ENCODE peak calls at places on chromosomes 12 and 14, in four cellular contexts. J, P, Q and F are unnamed samples. For H3K27me3 and H3K36me3, the result is how much of the 10 kb centered on the place peaks cover.

GRCh38 chr12:99824900-99825562 is 159.7 kb downstream of the ANKS1B start:
- DNase-seq in J (no peak), Q (no peak), P (no peak), F (no peak)

GRCh38 chr12:131279281-131279921 is 325.7 kb downstream of the ADGRD1 start:
- DNase-seq in P (peak), J (no peak), Q (no peak), F (no peak)

GRCh38 chr12:112430929-112431328 is 12.2 kb downstream of the PTPN11 start:
- DNase-seq in Q (no peak), J (no peak), P (no peak), F (no peak)

GRCh38 chr14:60684203-60684602 is 34.9 kb upstream of the SIX1 start:
- DNase-seq in Q (no peak), P (no peak), J (no peak), F (no peak)

GRCh38 chr12:14284189-14284722 is 81.2 kb upstream of the ATF7IP start:
- DNase-seq in P (no peak), J (no peak), Q (no peak), F (peak)

GRCh38 chr14:75885829-75886228 is 96.0 kb downstream of the TGFB3 start:
- DNase-seq in Q (peak), J (no peak), P (peak), F (no peak)

GRCh38 chr14:63454863-63455622 is 88.1 kb downstream of the PPP2R5E start:
- DNase-seq in J (no peak), Q (peak), P (no peak), F (no peak)

GRCh38 chr12:127284870-127285431 is 982.0 kb upstream of the TMEM132C start:
- DNase-seq in Q (peak), J (no peak), P (peak), F (no peak)

GRCh38 chr12:24496755-24497154 is 452.1 kb downstream of the BCAT1 start:
- DNase-seq in P (no peak), J (no peak), Q (peak), F (no peak)

GRCh38 chr14:88933203-88933602 is 108.8 kb downstream of the TTC8 start:
- DNase-seq in P (no peak), Q (no peak), J (no peak), F (no peak)

GRCh38 chr12:110641512-110641911 is 27.6 kb downstream of the TCTN1 start:
- DNase-seq in P (no peak), Q (peak), J (no peak), F (peak)

GRCh38 chr14:69002069-69002468 is 23.0 kb upstream of the ACTN1 start:
- DNase-seq in P (no peak), Q (no peak), J (no peak), F (peak)

GRCh38 chr14:94750371-94750770 is 19.5 kb downstream of the GSC start:
- DNase-seq in Q (no peak), J (no peak), P (no peak), F (no peak)

GRCh38 chr14:68772761-68773381 is 20.0 kb downstream of the ZFP36L1 start:
- DNase-seq in P (peak), J (no peak), Q (no peak), F (no peak)

GRCh38 chr14:67941456-67942018 is 122.0 kb downstream of the RAD51B start:
- DNase-seq in P (no peak), J (no peak), Q (peak), F (no peak)

GRCh38 chr12:132581348-132582057 is 28.9 kb downstream of the LRCOL1 start:
- DNase-seq in J (no peak), P (no peak), Q (no peak), F (no peak)

GRCh38 chr14:88729159-88729558 is 63.6 kb downstream of the EML5 start:
- DNase-seq in J (no peak), Q (no peak), P (no peak), F (no peak)

GRCh38 chr14:96578619-96579018 is 76.4 kb downstream of the PAPOLA start:
- DNase-seq in J (no peak), Q (no peak), P (no peak), F (no peak)

GRCh38 chr14:50006141-50006540 is 110.2 kb downstream of the VCPKMT start:
- DNase-seq in Q (no peak), P (no peak), J (no peak), F (no peak)

GRCh38 chr12:47812797-47813490 is 6.8 kb downstream of the HDAC7 start:
- DNase-seq in J (peak), Q (peak), P (peak), F (peak)

GRCh38 chr12:79454338-79454777 is 236.4 kb downstream of the PAWR start:
- DNase-seq in P (no peak), Q (peak), J (no peak), F (no peak)

GRCh38 chr12:110577717-110578521 is 5.2 kb downstream of the PPTC7 start:
- DNase-seq in P (no peak), J (peak), Q (peak), F (no peak)

GRCh38 chr14:71711619-71712018 is 220.6 kb upstream of the RGS6 start:
- DNase-seq in P (no peak), J (no peak), Q (peak), F (no peak)

GRCh38 chr12:24970177-24970576 is 21.3 kb upstream of the BCAT1 start:
- DNase-seq in Q (no peak), P (no peak), J (no peak), F (no peak)

GRCh38 chr14:69093551-69094421 is 59.1 kb downstream of the DCAF5 start:
- DNase-seq in P (no peak), Q (peak), J (no peak), F (no peak)

GRCh38 chr12:125245601-125246345 is 180.5 kb downstream of the AACS start:
- DNase-seq in J (no peak), P (no peak), Q (no peak), F (peak)

GRCh38 chr12:53486730-53487487 is 12.3 kb downstream of the MAP3K12 start:
- DNase-seq in P (no peak), Q (no peak), J (no peak), F (no peak)

GRCh38 chr14:23578560-23579310 is at the start of gene JPH4:
- DNase-seq in Q (no peak), J (no peak), P (no peak), F (peak)

GRCh38 chr12:94208433-94208921 is 60.1 kb downstream of the PLXNC1 start:
- DNase-seq in J (no peak), Q (peak), P (no peak), F (no peak)

GRCh38 chr14:69559581-69560011 is 15.1 kb downstream of the CCDC177 start:
- DNase-seq in J (no peak), P (no peak), Q (no peak), F (no peak)

GRCh38 chr12:25811656-25812126 is 146.8 kb upstream of the RASSF8 start:
- DNase-seq in J (no peak), Q (peak), P (no peak), F (no peak)

GRCh38 chr12:92143280-92143679 is 2.4 kb downstream of the BTG1 start:
- DNase-seq in P (no peak), J (no peak), Q (no peak), F (no peak)
- H3K4me3 ChIP-seq in P (peak), J (peak), Q (peak), F (no peak)

GRCh38 chr14:51094901-51095853 is at the start of gene TRIM9:
- DNase-seq in J (peak), P (peak), Q (peak), F (peak)
- H3K27me3 ChIP-seq in J (under half), P (under half), Q (under half), F (under half)

GRCh38 chr12:128815779-128816642 is 7.7 kb downstream of the SLC15A4 start:
- DNase-seq in J (no peak), P (no peak), Q (no peak), F (no peak)
- H3K36me3 ChIP-seq in J (under half), P (under half), Q (under half), F (under half)

DNA sequence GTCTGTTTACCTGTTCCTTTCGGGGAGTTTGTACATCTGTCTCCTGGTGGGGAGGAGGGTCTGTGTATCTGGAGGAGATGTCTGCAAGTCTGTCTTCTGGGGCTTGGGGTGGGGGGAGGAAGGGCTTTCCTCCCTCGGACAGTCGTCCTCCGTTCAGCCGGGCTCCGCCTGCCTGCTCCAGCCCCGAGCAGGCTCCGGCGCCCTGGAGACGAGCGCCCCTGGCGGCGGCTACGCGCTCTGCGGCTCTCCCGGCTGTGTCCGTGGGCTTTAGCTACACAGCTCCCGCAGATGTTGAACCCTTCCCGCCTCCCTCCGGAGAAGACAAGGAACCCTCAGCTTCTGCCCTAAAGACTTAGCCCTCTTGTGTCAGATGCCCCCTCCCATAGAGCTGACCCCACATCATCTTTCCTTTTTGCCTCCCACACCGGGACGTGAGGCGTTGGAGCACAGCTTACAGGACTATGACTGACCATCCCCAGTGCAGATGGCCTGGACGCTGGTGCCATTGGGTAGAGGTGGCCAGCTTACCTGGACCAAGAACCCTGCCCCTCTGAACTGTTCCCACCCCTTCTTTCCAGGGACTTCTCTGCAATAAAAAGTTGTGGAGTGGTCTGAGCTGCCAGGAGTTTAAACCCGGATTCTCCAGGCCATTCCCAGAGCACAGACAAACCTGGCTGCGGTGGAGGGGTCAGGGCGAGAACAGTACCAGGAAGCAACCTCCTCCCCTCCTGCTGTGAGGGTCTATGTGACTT is 4.7 kb downstream of the KRT86 start:
- DNase-seq in Q (peak), J (peak), P (peak), F (peak)
- H3K4me3 ChIP-seq in Q (peak), J (no peak), P (peak), F (peak)

DNA sequence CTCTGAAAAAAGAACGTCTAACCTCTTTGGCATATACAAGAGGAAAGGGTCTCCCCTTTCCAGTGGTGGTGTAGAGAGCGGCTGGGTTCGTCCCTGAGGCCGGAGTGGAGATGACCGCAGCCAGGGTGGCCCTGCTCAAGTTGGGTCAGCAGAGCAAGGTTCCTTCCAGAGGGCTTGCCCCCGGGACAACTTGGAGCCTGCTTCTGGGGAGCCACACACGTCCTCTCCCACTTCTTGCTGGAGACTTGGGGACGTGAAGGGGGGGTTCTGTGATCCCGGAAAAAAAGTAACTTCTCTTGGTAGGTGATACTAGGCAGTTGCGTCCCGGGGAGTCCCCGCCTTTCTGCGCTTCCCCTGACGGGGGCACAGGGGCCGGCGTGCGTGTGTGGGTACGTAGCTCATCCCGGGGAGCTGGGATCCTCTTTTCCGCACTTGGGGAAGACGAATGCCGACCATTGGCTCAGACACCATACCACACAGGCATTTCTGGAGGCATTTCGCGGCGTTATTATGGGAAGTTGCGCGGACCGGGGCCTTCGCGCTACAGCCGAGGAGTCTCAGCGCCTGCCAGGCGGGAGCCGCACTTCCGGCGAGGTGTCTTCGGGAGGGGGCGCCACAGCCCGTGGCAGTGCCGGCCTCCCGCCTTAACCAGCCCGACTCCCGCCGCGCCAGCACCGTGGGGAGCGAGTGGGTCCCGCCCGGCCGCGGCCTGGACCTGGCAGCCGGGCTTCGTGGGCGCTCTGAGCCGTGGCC is 14.8 kb upstream of the PAX9 start:
- DNase-seq in J (no peak), Q (no peak), P (no peak), F (peak)
- H3K27me3 ChIP-seq in J (under half), Q (half or more), P (under half), F (half or more)